ENCODE peak calls at places on chromosomes 1 and 21, in eight cellular contexts. P is H9; M is fibroblast of mammary gland; K is dorsolateral prefrontal cortex; D is CD4-positive, alpha-beta T cell; U is Peyer's patch; Y is brain microvascular endothelial cell; C is heart right ventricle. I is an unnamed sample.

GRCh38 chr1:7293702-7294630 is 477.1 kb upstream of the VAMP3 start:
- DNase-seq in P (peak; percentile 58), M (no peak), K (no peak), D (no peak), U (no peak), Y (no peak), C (no peak), I (no peak)

GRCh38 chr1:29342351-29342750 is 106.0 kb downstream of the PTPRU start:
- DNase-seq in P (no peak), M (no peak), K (peak; percentile 35), D (no peak), U (peak; percentile 23), Y (no peak), C (no peak), I (no peak)

GRCh38 chr21:44727321-44727720 is 15.9 kb upstream of the TSPEAR start:
- DNase-seq in P (no peak), M (no peak), K (no peak), D (no peak), U (peak; percentile 15), Y (no peak), C (no peak), I (no peak)

GRCh38 chr1:247054992-247055415 is 23.6 kb downstream of the ZNF670 start:
- DNase-seq in P (no peak), M (peak; percentile 70), K (no peak), D (no peak), U (no peak), Y (peak; percentile 79), C (no peak), I (no peak)

GRCh38 chr1:50080904-50081586 is 27.7 kb upstream of the ELAVL4 start:
- DNase-seq in P (no peak), M (no peak), K (no peak), D (no peak), U (no peak), Y (no peak), C (no peak), I (no peak)

GRCh38 chr21:44364151-44365053 is 11.0 kb downstream of the TRPM2 start:
- DNase-seq in P (peak; percentile 52), M (no peak), K (no peak), D (no peak), U (peak; percentile 33), Y (no peak), C (no peak), I (peak; percentile 61)

GRCh38 chr1:52268372-52268771 is 97.6 kb downstream of the CC2D1B start:
- DNase-seq in P (peak; percentile 67), M (peak; percentile 7), K (no peak), D (no peak), U (no peak), Y (peak; percentile 18), C (no peak), I (no peak)

GRCh38 chr1:15329481-15329815 is 80.2 kb upstream of the EFHD2 start:
- DNase-seq in P (no peak), M (no peak), K (no peak), D (no peak), U (no peak), Y (no peak), C (no peak), I (no peak)

GRCh38 chr1:51519857-51520699 is 1.0 kb upstream of the EPS15 start:
- DNase-seq in P (no peak), M (no peak), K (no peak), D (no peak), U (no peak), Y (peak; percentile 84), C (no peak), I (no peak)

GRCh38 chr1:178945763-178946266 is 74.9 kb upstream of the ANGPTL1 start:
- DNase-seq in P (peak; percentile 60), M (peak; percentile 18), K (no peak), D (no peak), U (no peak), Y (peak; percentile 14), C (no peak), I (no peak)

DNA sequence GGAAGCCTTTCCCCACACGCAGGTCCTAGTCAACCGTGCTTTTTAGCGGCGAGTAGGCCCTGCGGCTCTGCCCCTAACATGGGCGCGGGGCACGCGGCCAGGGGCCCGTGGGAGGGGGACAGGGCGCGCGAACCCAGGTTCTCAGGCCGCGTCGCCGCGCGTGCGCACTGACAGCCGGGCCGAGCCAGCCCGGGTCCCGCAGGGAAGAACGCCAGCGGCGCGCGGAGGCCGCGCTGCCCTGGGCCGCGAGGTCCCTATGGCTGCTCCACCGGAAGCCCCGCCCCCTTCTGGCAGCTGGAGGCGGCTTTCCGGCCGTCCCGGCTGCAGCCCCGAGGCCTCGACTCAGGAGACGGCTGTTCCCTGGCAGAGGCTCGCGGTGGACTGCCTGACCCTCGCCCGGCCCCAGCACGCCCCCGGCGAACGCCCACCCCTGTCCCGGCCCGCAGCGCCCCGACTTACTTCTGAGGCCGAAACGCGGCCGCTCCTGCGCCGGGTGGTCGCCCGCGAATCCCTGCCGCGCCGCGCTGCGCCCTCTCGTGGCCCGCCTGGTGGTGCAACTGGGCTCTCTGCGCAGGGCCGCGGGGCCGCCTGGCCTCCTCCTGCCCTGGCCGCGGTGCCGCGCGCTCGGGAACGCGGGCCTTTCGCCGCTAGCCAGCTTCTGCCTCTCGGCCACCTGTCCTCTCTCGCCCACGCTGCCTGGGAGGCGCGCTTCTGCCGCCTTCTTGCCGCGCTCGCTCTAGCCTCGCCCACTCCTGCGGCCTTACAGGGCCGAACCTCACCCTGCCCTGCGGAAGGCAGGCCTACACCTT is 16.6 kb upstream of the RIPPLY3 start:
- DNase-seq in P (peak; percentile 92), M (peak; percentile 85), K (peak; percentile 87), D (peak; percentile 59), U (peak; percentile 96), Y (peak; percentile 71), C (peak; percentile 97), I (no peak)
- TF ChIP-seq CTCF in P (peak; percentile 88), M (no peak), K (peak; percentile 89), D (peak; percentile 92), U (peak; percentile 93), Y (peak; percentile 52), C (peak; percentile 92), I (peak; percentile 95)

GRCh38 chr1:32619701-32620485 is 30.5 kb downstream of the ZBTB8OS start:
- DNase-seq in P (no peak), M (peak; percentile 44), K (no peak), D (no peak), U (no peak), Y (peak; percentile 4), C (no peak), I (no peak)
- TF ChIP-seq CTCF in P (peak; percentile 9), M (peak; percentile 24), K (no peak), D (no peak), U (no peak), Y (no peak), C (no peak), I (peak; percentile 75)

GRCh38 chr1:237124856-237125462 is 83.0 kb downstream of the RYR2 start:
- DNase-seq in P (no peak), M (no peak), K (no peak), D (no peak), U (no peak), Y (no peak), C (no peak), I (no peak)
- TF ChIP-seq CTCF in P (peak; percentile 84), M (peak; percentile 22), K (no peak), D (no peak), U (no peak), Y (no peak), C (no peak), I (peak; percentile 72)

DNA sequence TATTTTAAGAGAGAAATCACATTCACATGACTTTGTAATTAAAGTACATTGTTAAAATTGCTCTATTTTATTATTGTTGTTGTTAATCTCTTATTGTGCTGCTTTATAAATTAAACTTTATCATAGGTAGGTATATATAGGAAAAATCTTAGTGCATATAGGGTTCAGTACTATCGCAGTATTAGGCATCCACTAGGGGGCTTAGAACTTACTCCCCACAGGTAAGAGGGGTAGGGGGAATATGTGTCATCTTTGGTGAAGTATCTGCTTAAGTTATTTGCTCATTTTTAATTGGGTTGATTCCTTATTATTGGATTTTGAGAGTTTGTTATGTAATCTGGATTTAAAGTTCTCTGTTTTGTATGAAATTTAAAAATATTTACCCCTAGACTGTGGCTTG is 385.2 kb downstream of the DUSP10 start:
- DNase-seq in P (no peak), M (no peak), K (no peak), D (no peak), U (no peak), Y (no peak), C (no peak), I (no peak)
- TF ChIP-seq CTCF in P (peak; percentile 66), M (peak; percentile 15), K (no peak), D (no peak), U (no peak), Y (no peak), C (no peak), I (peak; percentile 15)

DNA sequence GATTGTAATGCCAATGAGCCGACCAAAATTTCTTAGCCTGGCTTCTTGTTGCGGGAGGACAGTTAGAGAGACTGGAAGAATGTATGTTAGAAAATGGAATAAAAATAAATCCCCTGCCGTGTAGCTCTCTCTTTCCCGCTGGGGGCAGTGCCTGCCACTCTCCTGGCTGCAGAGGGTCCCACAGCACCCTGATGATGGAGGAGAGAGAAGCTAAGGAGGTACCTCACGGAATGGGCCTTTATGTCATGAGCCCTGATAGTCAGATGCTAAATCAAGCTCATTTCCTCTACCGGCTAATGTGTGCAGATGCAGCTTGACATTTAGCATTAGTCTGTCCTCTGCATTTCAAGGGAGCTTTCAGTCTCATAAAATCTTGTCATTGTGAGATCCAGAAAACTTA is 87.3 kb downstream of the HHAT start:
- DNase-seq in P (peak; percentile 45), M (no peak), K (no peak), D (no peak), U (no peak), Y (no peak), C (no peak), I (no peak)
- TF ChIP-seq CTCF in P (peak; percentile 38), M (no peak), K (no peak), D (no peak), U (no peak), Y (peak; percentile 44), C (no peak), I (peak; percentile 46)

DNA sequence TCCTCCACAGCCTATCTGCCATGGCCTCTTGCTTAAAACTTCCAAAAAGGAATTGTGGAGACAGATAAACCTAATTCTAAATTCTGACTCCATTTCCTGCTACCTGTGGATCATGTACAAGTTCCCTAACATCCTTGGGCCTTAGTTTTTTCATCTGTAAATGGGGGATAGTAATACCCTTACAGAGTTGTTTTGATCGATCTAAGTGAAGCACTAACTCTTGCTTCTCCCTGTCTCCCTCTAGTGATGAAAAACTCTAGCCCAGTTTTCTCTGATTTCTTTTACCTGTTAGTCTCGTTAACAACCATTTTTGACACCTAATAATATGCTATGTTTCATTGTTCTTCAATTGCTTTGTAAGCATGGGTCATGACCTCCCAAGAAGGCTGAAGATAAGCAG is 65.9 kb downstream of the TM2D1 start:
- DNase-seq in P (no peak), M (no peak), K (no peak), D (no peak), U (no peak), Y (no peak), C (no peak), I (no peak)
- TF ChIP-seq CTCF in P (peak; percentile 64), M (peak; percentile 40), K (no peak), D (no peak), U (no peak), Y (peak; percentile 17), C (no peak), I (peak; percentile 50)

I was measured in chondrocyte.